ENCODE peak calls at places on chromosomes 2 and 18, in four cellular contexts. One of them, this sample, is unnamed.

GRCh38 chr2:10428355-10428754 is 19.8 kb downstream of the ODC1 start:
- DNase-seq in lower lobe of right lung: no peak
- DNase-seq in CD8-positive, alpha-beta T cell: no peak
- DNase-seq in OCI-LY7: no peak
- DNase-seq in this sample: no peak

GRCh38 chr18:54608008-54608642 is 17.1 kb downstream of the DYNAP start:
- DNase-seq in lower lobe of right lung: no peak
- DNase-seq in CD8-positive, alpha-beta T cell: no peak
- DNase-seq in OCI-LY7: no peak
- DNase-seq in this sample: no peak

GRCh38 chr18:49843131-49843530 is 29.8 kb upstream of the ACAA2 start:
- DNase-seq in lower lobe of right lung: no peak
- DNase-seq in CD8-positive, alpha-beta T cell: no peak
- DNase-seq in OCI-LY7: no peak
- DNase-seq in this sample: no peak

GRCh38 chr2:120704696-120705095 is 31.0 kb upstream of the GLI2 start:
- DNase-seq in lower lobe of right lung: no peak
- DNase-seq in CD8-positive, alpha-beta T cell: no peak
- DNase-seq in OCI-LY7: no peak
- DNase-seq in this sample: no peak

GRCh38 chr2:79393107-79393506 is 119.7 kb upstream of the CTNNA2 start:
- DNase-seq in lower lobe of right lung: no peak
- DNase-seq in CD8-positive, alpha-beta T cell: no peak
- DNase-seq in OCI-LY7: no peak
- DNase-seq in this sample: no peak

GRCh38 chr2:112730182-112730581 is 9.4 kb downstream of the NT5DC4 start:
- DNase-seq in lower lobe of right lung: no peak
- DNase-seq in CD8-positive, alpha-beta T cell: no peak
- DNase-seq in OCI-LY7: no peak
- DNase-seq in this sample: no peak

GRCh38 chr2:162011718-162012564 is 62.1 kb downstream of the DPP4 start:
- DNase-seq in lower lobe of right lung: no peak
- DNase-seq in CD8-positive, alpha-beta T cell: no peak
- DNase-seq in OCI-LY7: no peak
- DNase-seq in this sample: no peak

GRCh38 chr2:45119855-45120254 is 110.6 kb upstream of the SIX2 start:
- DNase-seq in lower lobe of right lung: no peak
- DNase-seq in CD8-positive, alpha-beta T cell: no peak
- DNase-seq in OCI-LY7: no peak
- DNase-seq in this sample: no peak

GRCh38 chr2:223824301-223824700 is 13.1 kb downstream of the AP1S3 start:
- DNase-seq in lower lobe of right lung: no peak
- DNase-seq in CD8-positive, alpha-beta T cell: no peak
- DNase-seq in OCI-LY7: peak; percentile 50
- DNase-seq in this sample: no peak

GRCh38 chr2:37324786-37325624 is at the start of gene PRKD3:
- DNase-seq in lower lobe of right lung: no peak
- DNase-seq in CD8-positive, alpha-beta T cell: peak; percentile 57
- DNase-seq in OCI-LY7: no peak
- DNase-seq in this sample: peak; percentile 65

GRCh38 chr2:42812899-42813479 is 20.6 kb upstream of the HAAO start:
- DNase-seq in lower lobe of right lung: no peak
- DNase-seq in CD8-positive, alpha-beta T cell: no peak
- DNase-seq in OCI-LY7: peak; percentile 14
- DNase-seq in this sample: no peak

GRCh38 chr2:174561283-174562275 is 36.0 kb downstream of the WIPF1 start:
- DNase-seq in lower lobe of right lung: no peak
- DNase-seq in CD8-positive, alpha-beta T cell: no peak
- DNase-seq in OCI-LY7: no peak
- DNase-seq in this sample: no peak

GRCh38 chr2:65057391-65058052 is 1.3 kb downstream of the CEP68 start:
- DNase-seq in lower lobe of right lung: no peak
- DNase-seq in CD8-positive, alpha-beta T cell: peak; percentile 45
- DNase-seq in OCI-LY7: peak; percentile 46
- DNase-seq in this sample: peak; percentile 48

GRCh38 chr18:50285071-50285470 is 2.4 kb downstream of the CXXC1 start:
- DNase-seq in lower lobe of right lung: no peak
- DNase-seq in CD8-positive, alpha-beta T cell: no peak
- DNase-seq in OCI-LY7: no peak
- DNase-seq in this sample: no peak

GRCh38 chr18:71799016-71799673 is 745.0 kb downstream of the CBLN2 start:
- DNase-seq in lower lobe of right lung: no peak
- DNase-seq in CD8-positive, alpha-beta T cell: no peak
- DNase-seq in OCI-LY7: no peak
- DNase-seq in this sample: no peak
- H3K9me3 ChIP-seq in lower lobe of right lung: no peaks in the 10 kb centered on the region
- H3K9me3 ChIP-seq in CD8-positive, alpha-beta T cell: no peaks in the 10 kb centered on the region
- H3K9me3 ChIP-seq in OCI-LY7: no peaks in the 10 kb centered on the region
- H3K9me3 ChIP-seq in this sample: no peaks in the 10 kb centered on the region

DNA sequence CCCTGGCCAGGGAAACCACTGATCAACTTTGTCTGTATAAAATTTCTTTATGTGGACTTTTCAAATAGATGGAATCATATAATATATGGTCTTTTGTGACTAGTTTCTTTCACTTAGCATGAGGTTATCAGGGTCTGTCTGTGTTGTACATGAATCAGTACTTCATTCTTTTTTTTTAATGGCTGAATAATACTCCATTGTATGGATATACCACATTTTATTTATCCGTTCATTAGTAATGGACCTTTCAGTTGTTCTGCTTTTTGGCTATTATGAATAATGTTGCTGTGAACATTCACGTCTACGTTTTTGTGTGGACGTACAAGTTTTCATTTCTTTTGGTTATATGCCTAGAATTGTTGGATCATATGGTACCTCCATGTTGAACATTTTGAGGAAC is 69.1 kb upstream of the GAREM2 start:
- DNase-seq in lower lobe of right lung: no peak
- DNase-seq in CD8-positive, alpha-beta T cell: no peak
- DNase-seq in OCI-LY7: no peak
- DNase-seq in this sample: no peak
- H3K4me1 ChIP-seq in lower lobe of right lung: peaks cover 10% of the 10 kb centered on the region
- H3K4me1 ChIP-seq in CD8-positive, alpha-beta T cell: no peaks in the 10 kb centered on the region
- H3K4me1 ChIP-seq in OCI-LY7: peaks cover 9% of the 10 kb centered on the region
- H3K4me1 ChIP-seq in this sample: peaks cover 8% of the 10 kb centered on the region

DNA sequence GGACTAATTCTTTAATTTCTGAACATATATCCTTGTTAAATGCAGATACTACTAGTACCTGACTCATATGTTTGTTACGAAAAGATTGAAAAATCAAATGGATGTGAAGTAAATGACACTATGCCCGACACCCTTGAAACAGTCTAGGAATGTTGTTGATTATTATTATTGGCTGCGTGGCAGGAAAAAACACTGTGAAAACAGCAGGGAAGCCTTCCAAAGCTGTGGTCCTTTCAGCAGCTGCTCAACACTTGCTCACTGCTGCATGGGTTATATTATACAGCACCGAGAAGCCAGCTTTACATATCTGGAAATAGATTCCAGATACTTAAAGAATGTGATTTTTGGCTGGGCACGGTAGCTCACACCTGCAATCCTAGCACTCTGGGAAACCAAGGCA is 26.5 kb downstream of the CRYGD start:
- DNase-seq in lower lobe of right lung: no peak
- DNase-seq in CD8-positive, alpha-beta T cell: no peak
- DNase-seq in OCI-LY7: no peak
- DNase-seq in this sample: no peak
- H3K4me3 ChIP-seq in lower lobe of right lung: no peak overlapping the region
- H3K4me3 ChIP-seq in CD8-positive, alpha-beta T cell: no peak overlapping the region
- H3K4me3 ChIP-seq in OCI-LY7: no peak overlapping the region
- H3K4me3 ChIP-seq in this sample: no peak overlapping the region

GRCh38 chr18:79890638-79891037 is 60.8 kb downstream of the SLC66A2 start:
- DNase-seq in lower lobe of right lung: no peak
- DNase-seq in CD8-positive, alpha-beta T cell: no peak
- DNase-seq in OCI-LY7: no peak
- DNase-seq in this sample: no peak
- H3K9me3 ChIP-seq in lower lobe of right lung: peaks cover 48% of the 10 kb centered on the region
- H3K9me3 ChIP-seq in CD8-positive, alpha-beta T cell: peaks cover 9% of the 10 kb centered on the region
- H3K9me3 ChIP-seq in OCI-LY7: no peaks in the 10 kb centered on the region
- H3K9me3 ChIP-seq in this sample: peaks cover 4% of the 10 kb centered on the region

GRCh38 chr2:238147791-238148190 is 9.3 kb downstream of the KLHL30 start:
- DNase-seq in lower lobe of right lung: no peak
- DNase-seq in CD8-positive, alpha-beta T cell: no peak
- DNase-seq in OCI-LY7: no peak
- DNase-seq in this sample: no peak
- H3K4me1 ChIP-seq in lower lobe of right lung: no peaks in the 10 kb centered on the region
- H3K4me1 ChIP-seq in CD8-positive, alpha-beta T cell: no peaks in the 10 kb centered on the region
- H3K4me1 ChIP-seq in OCI-LY7: peaks cover 7% of the 10 kb centered on the region
- H3K4me1 ChIP-seq in this sample: no peaks in the 10 kb centered on the region

GRCh38 chr18:4007846-4008245 is 447.3 kb downstream of the DLGAP1 start:
- DNase-seq in lower lobe of right lung: no peak
- DNase-seq in CD8-positive, alpha-beta T cell: no peak
- DNase-seq in OCI-LY7: no peak
- DNase-seq in this sample: no peak
- H3K4me3 ChIP-seq in lower lobe of right lung: no peak overlapping the region
- H3K4me3 ChIP-seq in CD8-positive, alpha-beta T cell: no peak overlapping the region
- H3K4me3 ChIP-seq in OCI-LY7: no peak overlapping the region
- H3K4me3 ChIP-seq in this sample: no peak overlapping the region

DNA sequence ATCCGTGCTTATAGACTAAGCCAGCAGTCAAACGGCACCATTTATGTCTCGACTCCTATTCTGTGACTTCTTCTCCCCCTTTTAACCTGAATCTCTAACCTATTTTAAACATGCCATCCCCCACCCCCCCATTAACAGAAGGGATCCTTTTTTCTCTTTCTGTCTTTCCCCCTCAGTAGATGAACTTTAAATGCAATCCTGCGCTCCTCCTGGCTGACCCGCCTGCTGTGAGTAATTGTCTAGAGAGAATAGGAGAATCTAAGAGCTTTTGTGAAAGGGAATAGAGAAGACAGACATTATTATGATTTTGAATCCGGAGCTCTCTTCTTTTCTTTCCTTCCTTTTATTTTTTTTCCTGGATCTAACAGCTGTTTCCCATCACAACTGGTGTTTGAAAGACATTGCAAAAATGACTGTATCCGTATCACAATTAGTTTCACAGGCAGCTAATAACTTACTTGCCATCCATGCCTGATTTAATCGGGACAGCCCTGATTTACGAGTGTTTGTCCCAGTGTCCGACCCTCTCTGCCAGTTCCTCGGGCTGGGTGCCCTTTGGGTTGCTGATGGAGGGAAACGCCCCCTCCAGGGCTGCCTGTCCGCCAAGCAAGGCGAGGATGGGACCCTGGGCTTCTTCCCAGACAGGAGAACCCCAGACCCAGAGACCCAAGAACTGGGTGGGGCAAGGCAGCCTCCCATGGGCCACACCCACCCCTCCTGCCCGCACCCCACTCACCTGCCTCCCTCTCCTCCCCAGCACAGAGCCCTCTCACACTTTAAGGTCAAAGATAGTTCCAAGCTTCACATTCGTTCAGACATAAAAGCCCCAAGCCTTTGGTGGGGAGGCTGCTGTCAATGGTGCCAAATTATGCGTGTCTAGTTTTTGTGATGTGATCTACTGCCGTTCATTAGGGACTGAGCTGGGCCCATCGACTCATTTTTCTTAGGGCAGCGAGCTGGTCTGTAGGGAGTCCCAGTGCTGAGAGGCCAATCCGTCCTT is 231.8 kb downstream of the ZNF516 start:
- DNase-seq in lower lobe of right lung: no peak
- DNase-seq in CD8-positive, alpha-beta T cell: no peak
- DNase-seq in OCI-LY7: no peak
- DNase-seq in this sample: peak; percentile 31
- H3K9me3 ChIP-seq in lower lobe of right lung: no peaks in the 10 kb centered on the region
- H3K9me3 ChIP-seq in CD8-positive, alpha-beta T cell: no peaks in the 10 kb centered on the region
- H3K9me3 ChIP-seq in OCI-LY7: no peaks in the 10 kb centered on the region
- H3K9me3 ChIP-seq in this sample: no peaks in the 10 kb centered on the region